ENCODE peak calls at places on chromosomes 13 and 19, in five cellular contexts. E is T follicular helper cell, L is psoas muscle, O is C1 segment of cervical spinal cord, Q is NCI-H2029. B is an unnamed sample.

GRCh38 chr19:3834349-3835054 is 34.3 kb downstream of the ZFR2 start:
- DNase-seq in Q (no peak), L (no peak), O (no peak), E (no peak), B (no peak)

GRCh38 chr13:113087923-113088690 is 17.5 kb upstream of the F7 start:
- DNase-seq in L (peak), Q (no peak), E (no peak), O (no peak), B (peak)

GRCh38 chr13:69776937-69777336 is 330.7 kb upstream of the ATXN8OS start:
- DNase-seq in L (no peak), O (no peak), Q (no peak), E (no peak), B (no peak)

GRCh38 chr13:113592571-113592970 is 8.0 kb downstream of the TFDP1 start:
- DNase-seq in L (peak), O (no peak), E (no peak), Q (no peak), B (no peak)

GRCh38 chr13:109243311-109243951 is 543.0 kb downstream of the IRS2 start:
- DNase-seq in O (peak), L (no peak), Q (no peak), E (no peak), B (no peak)

GRCh38 chr13:37863708-37864107 is 5.9 kb downstream of the TRPC4 start:
- DNase-seq in O (no peak), Q (no peak), L (no peak), E (no peak), B (no peak)

GRCh38 chr19:46475976-46476375 is 4.6 kb upstream of the PNMA8A start:
- DNase-seq in Q (no peak), O (no peak), E (no peak), L (no peak), B (no peak)

GRCh38 chr13:111317571-111318360 is 2.7 kb upstream of the TEX29 start:
- DNase-seq in Q (no peak), O (no peak), L (no peak), E (no peak), B (no peak)

GRCh38 chr19:41325947-41326706 is 16.2 kb downstream of the CCDC97 start:
- DNase-seq in Q (no peak), O (no peak), L (no peak), E (no peak), B (peak)

GRCh38 chr19:1441677-1442438 is 3.7 kb downstream of the RPS15 start:
- DNase-seq in E (no peak), O (no peak), Q (no peak), L (no peak), B (peak)

GRCh38 chr13:97387487-97388353 is 46.2 kb upstream of the RAP2A start:
- DNase-seq in L (no peak), E (no peak), Q (no peak), O (no peak), B (no peak)

GRCh38 chr19:13574933-13575332 is 68.7 kb upstream of the CACNA1A start:
- DNase-seq in O (peak), E (no peak), Q (no peak), L (no peak), B (no peak)

GRCh38 chr19:37218592-37218935 is 550 bp downstream of the ZNF383 start:
- DNase-seq in Q (no peak), L (no peak), E (no peak), O (no peak), B (no peak)

GRCh38 chr13:111565400-111565799 is 245.0 kb downstream of the TEX29 start:
- DNase-seq in E (no peak), O (no peak), Q (no peak), L (no peak), B (no peak)

GRCh38 chr19:34678421-34678820 is 943 bp downstream of the ZNF302 start:
- DNase-seq in L (no peak), O (no peak), E (no peak), Q (no peak), B (no peak)

GRCh38 chr19:45526143-45526542 is 18.9 kb downstream of the VASP start:
- DNase-seq in O (peak), L (peak), E (no peak), Q (peak), B (peak)

B was measured in left lung.